ENCODE peak calls at places on chromosome 16, in five cellular contexts. K is hippocampal formation, O is stomach, Q is HT1080, F is epithelial cell of esophagus. M is an unnamed sample.

GRCh38 chr16:82011199-82011641 is at the start of gene SDR42E1:
- DNase-seq in K (no peak), Q (peak), F (peak), O (peak), M (no peak)

GRCh38 chr16:20675488-20676267 is 21.8 kb downstream of the ACSM1 start:
- DNase-seq in Q (no peak), F (peak), K (no peak), O (peak), M (no peak)

GRCh38 chr16:52613508-52613907 is 66.6 kb upstream of the TOX3 start:
- DNase-seq in F (no peak), Q (no peak), K (no peak), O (no peak), M (no peak)

GRCh38 chr16:89972244-89973234 is 24.0 kb downstream of the DEF8 start:
- DNase-seq in F (peak), O (peak), Q (peak), K (peak), M (peak)

GRCh38 chr16:6427621-6428020 is 905.0 kb upstream of the RBFOX1 start:
- DNase-seq in O (no peak), Q (no peak), F (no peak), K (no peak), M (no peak)

GRCh38 chr16:16019488-16019887 is 70.1 kb downstream of the ABCC1 start:
- DNase-seq in F (peak), K (no peak), O (no peak), Q (peak), M (peak)

GRCh38 chr16:71754652-71755051 is 30.2 kb upstream of the PHLPP2 start:
- DNase-seq in F (no peak), K (no peak), O (no peak), Q (no peak), M (no peak)

GRCh38 chr16:89993971-89994370 is 25.3 kb downstream of the DBNDD1 start:
- DNase-seq in O (no peak), K (no peak), F (no peak), Q (no peak), M (no peak)

GRCh38 chr16:23374721-23375120 is 72.6 kb downstream of the SCNN1B start:
- DNase-seq in K (no peak), O (peak), Q (no peak), F (no peak), M (no peak)

GRCh38 chr16:54846761-54847160 is 83.9 kb upstream of the IRX5 start:
- DNase-seq in F (peak), O (no peak), Q (peak), K (no peak), M (peak)

GRCh38 chr16:80664226-80664625 is 123.4 kb downstream of the DYNLRB2 start:
- DNase-seq in Q (no peak), O (no peak), K (no peak), F (no peak), M (no peak)

GRCh38 chr16:17802566-17802965 is 331.8 kb upstream of the XYLT1 start:
- DNase-seq in F (no peak), Q (no peak), K (no peak), O (no peak), M (no peak)

GRCh38 chr16:16120382-16121184 is 102.7 kb downstream of the ABCC6 start:
- DNase-seq in K (peak), Q (no peak), O (peak), F (no peak), M (no peak)

GRCh38 chr16:88287219-88287618 is 95.5 kb upstream of the ZNF469 start:
- DNase-seq in O (no peak), Q (peak), K (no peak), F (no peak), M (peak)

GRCh38 chr16:85445779-85446222 is 167.3 kb upstream of the GSE1 start:
- DNase-seq in F (no peak), O (peak), Q (no peak), K (peak), M (no peak)

GRCh38 chr16:49440156-49441065 is 66.8 kb downstream of the C16orf78 start:
- DNase-seq in F (no peak), O (no peak), K (no peak), Q (no peak), M (no peak)

GRCh38 chr16:30996324-30996999 is 11.5 kb downstream of the HSD3B7 start:
- DNase-seq in K (no peak), Q (no peak), O (no peak), F (no peak), M (peak)

GRCh38 chr16:49617016-49617569 is 238.8 kb downstream of the ZNF423 start:
- DNase-seq in F (no peak), K (no peak), Q (no peak), O (no peak), M (no peak)

GRCh38 chr16:85286066-85286712 is 173.9 kb upstream of the CIBAR2 start:
- DNase-seq in Q (peak), F (peak), K (peak), O (peak), M (no peak)

GRCh38 chr16:3074860-3075545 is 9.6 kb downstream of the IL32 start:
- DNase-seq in Q (no peak), F (no peak), K (no peak), O (peak), M (no peak)

GRCh38 chr16:27390157-27390556 is 11.8 kb upstream of the IL21R start:
- DNase-seq in Q (no peak), O (no peak), F (no peak), K (no peak), M (no peak)

GRCh38 chr16:77863250-77863649 is 74.9 kb downstream of the VAT1L start:
- DNase-seq in K (no peak), Q (no peak), F (no peak), O (peak), M (no peak)

GRCh38 chr16:62363451-62363850 is 327.2 kb upstream of the CDH8 start:
- DNase-seq in K (no peak), F (peak), O (no peak), Q (no peak), M (no peak)

GRCh38 chr16:31487720-31488629 is 5.1 kb downstream of the SLC5A2 start:
- DNase-seq in Q (no peak), F (peak), O (peak), K (no peak), M (no peak)

GRCh38 chr16:89921699-89922476 is 1.3 kb upstream of the TUBB3 start:
- DNase-seq in Q (peak), F (peak), O (peak), K (no peak), M (peak)

GRCh38 chr16:1781758-1782407 is 488 bp downstream of the SPSB3 start:
- DNase-seq in K (no peak), F (peak), O (no peak), Q (no peak), M (no peak)

GRCh38 chr16:81403601-81404391 is 40.8 kb upstream of the CMIP start:
- DNase-seq in K (peak), F (peak), Q (peak), O (peak), M (peak)

GRCh38 chr16:55470533-55471371 is 8.2 kb upstream of the MMP2 start:
- DNase-seq in K (no peak), F (peak), O (peak), Q (peak), M (peak)

GRCh38 chr16:85428168-85428898 is 184.8 kb upstream of the GSE1 start:
- DNase-seq in O (peak), Q (peak), F (peak), K (no peak), M (peak)

GRCh38 chr16:10752843-10753523 is 9.3 kb downstream of the NUBP1 start:
- DNase-seq in Q (no peak), K (peak), F (no peak), O (peak), M (no peak)

GRCh38 chr16:3774156-3774767 is 56.9 kb upstream of the TRAP1 start:
- DNase-seq in F (no peak), Q (no peak), K (peak), O (no peak), M (no peak)